ENCODE peak calls at places on chromosomes 1 and 21, in five cellular contexts. One of them, this sample, is unnamed.

GRCh38 chr1:95118019-95118499 is 904 bp downstream of the TLCD4 start:
- DNase-seq in left ventricle myocardium inferior: no peak
- DNase-seq in CD8-positive, alpha-beta T cell: no peak
- DNase-seq in psoas muscle: no peak
- DNase-seq in keratinocyte: no peak
- DNase-seq in this sample: no peak

GRCh38 chr1:201517631-201518030 is 10.7 kb upstream of the CSRP1 start:
- DNase-seq in left ventricle myocardium inferior: no peak
- DNase-seq in CD8-positive, alpha-beta T cell: no peak
- DNase-seq in psoas muscle: no peak
- DNase-seq in keratinocyte: no peak
- DNase-seq in this sample: no peak

GRCh38 chr1:114219247-114219872 is 65.7 kb upstream of the SYT6 start:
- DNase-seq in left ventricle myocardium inferior: no peak
- DNase-seq in CD8-positive, alpha-beta T cell: no peak
- DNase-seq in psoas muscle: no peak
- DNase-seq in keratinocyte: no peak
- DNase-seq in this sample: no peak

GRCh38 chr1:109763646-109764415 is at the start of gene EPS8L3:
- DNase-seq in left ventricle myocardium inferior: peak; percentile 6
- DNase-seq in CD8-positive, alpha-beta T cell: no peak
- DNase-seq in psoas muscle: no peak
- DNase-seq in keratinocyte: no peak
- DNase-seq in this sample: peak; percentile 22

GRCh38 chr1:52915211-52915854 is 6.2 kb downstream of the ECHDC2 start:
- DNase-seq in left ventricle myocardium inferior: no peak
- DNase-seq in CD8-positive, alpha-beta T cell: no peak
- DNase-seq in psoas muscle: no peak
- DNase-seq in keratinocyte: no peak
- DNase-seq in this sample: no peak

GRCh38 chr1:6832789-6833188 is 47.5 kb downstream of the CAMTA1 start:
- DNase-seq in left ventricle myocardium inferior: no peak
- DNase-seq in CD8-positive, alpha-beta T cell: no peak
- DNase-seq in psoas muscle: no peak
- DNase-seq in keratinocyte: no peak
- DNase-seq in this sample: no peak

GRCh38 chr1:238345837-238346236 is 455.1 kb upstream of the ZP4 start:
- DNase-seq in left ventricle myocardium inferior: no peak
- DNase-seq in CD8-positive, alpha-beta T cell: no peak
- DNase-seq in psoas muscle: no peak
- DNase-seq in keratinocyte: no peak
- DNase-seq in this sample: peak; percentile 9

GRCh38 chr21:33901421-33902288 is 13.9 kb downstream of the ATP5PO start:
- DNase-seq in left ventricle myocardium inferior: no peak
- DNase-seq in CD8-positive, alpha-beta T cell: no peak
- DNase-seq in psoas muscle: peak; percentile 47
- DNase-seq in keratinocyte: no peak
- DNase-seq in this sample: no peak

GRCh38 chr1:197265168-197265567 is 2.9 kb upstream of the CRB1 start:
- DNase-seq in left ventricle myocardium inferior: no peak
- DNase-seq in CD8-positive, alpha-beta T cell: no peak
- DNase-seq in psoas muscle: no peak
- DNase-seq in keratinocyte: no peak
- DNase-seq in this sample: no peak

GRCh38 chr21:32626633-32627196 is 14.5 kb upstream of the CFAP298 start:
- DNase-seq in left ventricle myocardium inferior: no peak
- DNase-seq in CD8-positive, alpha-beta T cell: no peak
- DNase-seq in psoas muscle: no peak
- DNase-seq in keratinocyte: no peak
- DNase-seq in this sample: no peak

GRCh38 chr1:214524824-214525223 is 26.6 kb downstream of the PTPN14 start:
- DNase-seq in left ventricle myocardium inferior: no peak
- DNase-seq in CD8-positive, alpha-beta T cell: no peak
- DNase-seq in psoas muscle: no peak
- DNase-seq in keratinocyte: no peak
- DNase-seq in this sample: no peak

GRCh38 chr1:217067642-217068041 is 344.4 kb upstream of the ESRRG start:
- DNase-seq in left ventricle myocardium inferior: no peak
- DNase-seq in CD8-positive, alpha-beta T cell: no peak
- DNase-seq in psoas muscle: no peak
- DNase-seq in keratinocyte: peak; percentile 19
- DNase-seq in this sample: no peak

GRCh38 chr1:226611301-226611700 is 62.7 kb downstream of the STUM start:
- DNase-seq in left ventricle myocardium inferior: no peak
- DNase-seq in CD8-positive, alpha-beta T cell: no peak
- DNase-seq in psoas muscle: no peak
- DNase-seq in keratinocyte: no peak
- DNase-seq in this sample: no peak

GRCh38 chr1:9321480-9321849 is 28.8 kb downstream of the SPSB1 start:
- DNase-seq in left ventricle myocardium inferior: no peak
- DNase-seq in CD8-positive, alpha-beta T cell: no peak
- DNase-seq in psoas muscle: no peak
- DNase-seq in keratinocyte: peak; percentile 81
- DNase-seq in this sample: no peak

GRCh38 chr21:41141031-41141457 is 26.9 kb upstream of the BACE2 start:
- DNase-seq in left ventricle myocardium inferior: no peak
- DNase-seq in CD8-positive, alpha-beta T cell: no peak
- DNase-seq in psoas muscle: no peak
- DNase-seq in keratinocyte: peak; percentile 17
- DNase-seq in this sample: no peak

GRCh38 chr1:198776602-198777029 is 137.8 kb downstream of the PTPRC start:
- DNase-seq in left ventricle myocardium inferior: peak; percentile 54
- DNase-seq in CD8-positive, alpha-beta T cell: no peak
- DNase-seq in psoas muscle: peak; percentile 14
- DNase-seq in keratinocyte: peak; percentile 56
- DNase-seq in this sample: no peak

GRCh38 chr1:155933591-155934096 is 569 bp downstream of the KHDC4 start:
- DNase-seq in left ventricle myocardium inferior: no peak
- DNase-seq in CD8-positive, alpha-beta T cell: no peak
- DNase-seq in psoas muscle: no peak
- DNase-seq in keratinocyte: no peak
- DNase-seq in this sample: no peak

GRCh38 chr1:2402420-2402819 is 9.9 kb downstream of the PEX10 start:
- DNase-seq in left ventricle myocardium inferior: no peak
- DNase-seq in CD8-positive, alpha-beta T cell: no peak
- DNase-seq in psoas muscle: no peak
- DNase-seq in keratinocyte: no peak
- DNase-seq in this sample: peak; percentile 56

GRCh38 chr1:78045850-78046778 is at the start of gene GIPC2:
- DNase-seq in left ventricle myocardium inferior: peak; percentile 23
- DNase-seq in CD8-positive, alpha-beta T cell: peak; percentile 17
- DNase-seq in psoas muscle: peak; percentile 49
- DNase-seq in keratinocyte: no peak
- DNase-seq in this sample: peak; percentile 54

GRCh38 chr1:160340866-160341265 is 2.2 kb downstream of the COPA start:
- DNase-seq in left ventricle myocardium inferior: no peak
- DNase-seq in CD8-positive, alpha-beta T cell: no peak
- DNase-seq in psoas muscle: no peak
- DNase-seq in keratinocyte: no peak
- DNase-seq in this sample: no peak

DNA sequence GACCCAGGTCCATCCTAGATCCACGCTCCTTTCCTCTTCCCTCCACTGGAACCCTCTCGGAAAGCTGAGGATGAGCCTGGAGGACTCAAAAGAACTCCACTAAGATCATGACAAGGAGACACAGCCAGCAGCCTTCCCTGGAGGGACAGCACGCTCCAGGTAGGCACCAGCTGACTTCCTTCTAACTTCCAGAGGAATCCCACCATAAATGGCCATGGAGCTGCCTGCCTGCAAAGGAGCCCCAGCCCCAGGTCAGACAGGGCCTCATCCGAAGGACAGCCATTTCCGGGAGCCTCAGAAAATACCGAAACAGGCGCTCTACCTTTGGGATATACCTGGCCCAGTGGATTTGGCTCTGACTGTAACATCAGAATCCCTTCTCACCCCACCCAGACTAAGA is 4.1 kb downstream of the SH3BP5L start:
- DNase-seq in left ventricle myocardium inferior: no peak
- DNase-seq in CD8-positive, alpha-beta T cell: no peak
- DNase-seq in psoas muscle: no peak
- DNase-seq in keratinocyte: no peak
- DNase-seq in this sample: no peak
- H3K4me1 ChIP-seq in left ventricle myocardium inferior: peaks cover 68% of the 10 kb centered on the region
- H3K4me1 ChIP-seq in CD8-positive, alpha-beta T cell: peaks cover 65% of the 10 kb centered on the region
- H3K4me1 ChIP-seq in psoas muscle: peaks cover 50% of the 10 kb centered on the region
- H3K4me1 ChIP-seq in keratinocyte: peaks cover 21% of the 10 kb centered on the region
- H3K4me1 ChIP-seq in this sample: peaks cover 16% of the 10 kb centered on the region

DNA sequence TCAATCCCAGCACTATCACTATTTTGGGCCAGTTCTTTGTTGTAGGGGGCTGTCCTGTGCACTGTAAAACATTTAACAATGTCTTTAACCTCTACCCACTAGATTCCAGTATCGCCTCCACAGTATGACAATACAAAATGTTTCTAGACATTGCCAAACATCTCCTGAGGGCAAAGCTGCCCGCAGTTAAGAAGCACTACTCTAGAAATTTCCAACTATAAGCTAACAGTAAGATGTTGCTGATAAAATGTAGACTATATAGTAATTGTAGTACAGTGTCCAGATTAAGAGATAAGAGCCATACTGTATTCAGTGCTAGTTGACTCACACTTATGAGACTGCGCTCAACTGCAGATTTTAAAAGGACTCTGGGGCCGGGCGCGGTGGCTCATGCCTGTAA is 5.0 kb downstream of the MTF1 start:
- DNase-seq in left ventricle myocardium inferior: no peak
- DNase-seq in CD8-positive, alpha-beta T cell: no peak
- DNase-seq in psoas muscle: no peak
- DNase-seq in keratinocyte: no peak
- DNase-seq in this sample: no peak
- H3K27ac ChIP-seq in left ventricle myocardium inferior: no peak overlapping the region
- H3K27ac ChIP-seq in CD8-positive, alpha-beta T cell: no peak overlapping the region
- H3K27ac ChIP-seq in psoas muscle: no peak overlapping the region
- H3K27ac ChIP-seq in keratinocyte: no peak overlapping the region
- H3K27ac ChIP-seq in this sample: no peak overlapping the region

DNA sequence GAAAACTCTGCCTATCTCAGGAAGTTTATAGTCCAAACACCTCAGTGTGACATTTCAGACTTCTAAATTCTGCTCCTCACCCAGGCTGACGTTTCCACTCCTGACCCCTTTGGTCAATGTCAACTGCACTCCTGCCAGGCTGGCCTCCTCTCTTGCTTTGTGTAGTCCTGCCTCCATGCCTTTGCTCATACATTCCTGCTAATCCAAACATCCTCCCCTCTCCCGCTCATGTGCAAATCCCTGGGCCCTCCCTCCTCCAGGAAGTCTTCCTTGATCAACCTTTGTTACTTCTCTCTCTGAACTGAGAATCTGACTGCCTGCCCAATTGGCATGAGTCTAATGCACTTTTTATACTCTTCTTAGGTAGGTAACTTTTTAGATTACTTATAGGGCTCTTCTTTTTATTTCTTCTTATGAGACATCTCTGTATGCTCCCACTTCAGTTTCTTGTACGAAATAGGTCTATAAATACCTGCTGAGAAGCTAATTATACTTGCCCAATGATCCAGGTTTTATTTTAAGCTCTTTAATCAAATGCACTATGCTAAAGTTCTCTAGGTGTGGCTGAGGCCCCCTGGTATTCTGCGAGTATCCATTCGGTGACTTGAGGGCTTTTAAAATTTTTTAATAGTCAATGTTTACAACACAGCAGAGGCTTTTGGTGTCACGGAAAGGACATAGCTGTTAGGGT is 128.1 kb downstream of the PLXNA2 start:
- DNase-seq in left ventricle myocardium inferior: no peak
- DNase-seq in CD8-positive, alpha-beta T cell: no peak
- DNase-seq in psoas muscle: no peak
- DNase-seq in keratinocyte: no peak
- DNase-seq in this sample: no peak
- TF ChIP-seq CTCF in left ventricle myocardium inferior: no peak
- TF ChIP-seq CTCF in CD8-positive, alpha-beta T cell: no peak
- TF ChIP-seq CTCF in psoas muscle: no peak
- TF ChIP-seq CTCF in keratinocyte: no peak
- TF ChIP-seq CTCF in this sample: no peak

GRCh38 chr1:25733271-25733670 is 66.7 kb upstream of the SELENON start:
- DNase-seq in left ventricle myocardium inferior: no peak
- DNase-seq in CD8-positive, alpha-beta T cell: no peak
- DNase-seq in psoas muscle: no peak
- DNase-seq in keratinocyte: no peak
- DNase-seq in this sample: no peak

GRCh38 chr1:25731626-25732370 is 68.2 kb upstream of the SELENON start:
- DNase-seq in left ventricle myocardium inferior: no peak
- DNase-seq in CD8-positive, alpha-beta T cell: no peak
- DNase-seq in psoas muscle: no peak
- DNase-seq in keratinocyte: no peak
- DNase-seq in this sample: no peak

GRCh38 chr1:25731148-25731547 is 68.8 kb upstream of the SELENON start:
- DNase-seq in left ventricle myocardium inferior: no peak
- DNase-seq in CD8-positive, alpha-beta T cell: no peak
- DNase-seq in psoas muscle: no peak
- DNase-seq in keratinocyte: no peak
- DNase-seq in this sample: no peak

GRCh38 chr1:25729774-25730173 is 70.2 kb upstream of the SELENON start:
- DNase-seq in left ventricle myocardium inferior: no peak
- DNase-seq in CD8-positive, alpha-beta T cell: no peak
- DNase-seq in psoas muscle: no peak
- DNase-seq in keratinocyte: no peak
- DNase-seq in this sample: peak; percentile 47

DNA sequence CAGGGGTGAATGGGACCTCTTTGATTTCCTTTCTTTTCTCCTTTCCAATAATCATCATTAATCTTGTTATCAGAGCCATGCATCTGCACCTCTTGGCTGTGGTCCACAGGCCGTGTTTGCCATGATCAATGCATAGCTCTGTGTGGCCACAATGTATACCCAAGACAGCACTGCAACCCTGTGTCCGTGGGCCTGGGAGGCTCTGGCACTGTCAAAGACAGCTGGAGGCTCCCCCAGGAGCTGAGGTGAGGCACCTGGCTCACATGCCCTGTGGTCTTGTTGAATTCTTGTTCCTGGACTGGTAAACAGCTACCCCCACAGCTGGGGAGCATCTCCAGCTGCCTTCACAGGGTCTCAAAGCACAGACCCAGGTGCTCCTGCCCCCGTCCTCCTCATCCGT is 67.2 kb upstream of the SELENON start:
- DNase-seq in left ventricle myocardium inferior: no peak
- DNase-seq in CD8-positive, alpha-beta T cell: no peak
- DNase-seq in psoas muscle: no peak
- DNase-seq in keratinocyte: no peak
- DNase-seq in this sample: no peak
- H3K4me1 ChIP-seq in left ventricle myocardium inferior: peaks cover 74% of the 10 kb centered on the region
- H3K4me1 ChIP-seq in CD8-positive, alpha-beta T cell: peaks cover 28% of the 10 kb centered on the region
- H3K4me1 ChIP-seq in psoas muscle: peaks cover 27% of the 10 kb centered on the region
- H3K4me1 ChIP-seq in keratinocyte: no peaks in the 10 kb centered on the region
- H3K4me1 ChIP-seq in this sample: peaks cover 11% of the 10 kb centered on the region

GRCh38 chr1:44909949-44910594 is 67.0 kb upstream of the PTCH2 start:
- DNase-seq in left ventricle myocardium inferior: no peak
- DNase-seq in CD8-positive, alpha-beta T cell: no peak
- DNase-seq in psoas muscle: no peak
- DNase-seq in keratinocyte: no peak
- DNase-seq in this sample: no peak
- H3K27ac ChIP-seq in left ventricle myocardium inferior: no peak overlapping the region
- H3K27ac ChIP-seq in CD8-positive, alpha-beta T cell: no peak overlapping the region
- H3K27ac ChIP-seq in psoas muscle: no peak overlapping the region
- H3K27ac ChIP-seq in keratinocyte: no peak overlapping the region
- H3K27ac ChIP-seq in this sample: no peak overlapping the region

This sample was measured in pancreas.